ENCODE peak calls at places on chromosomes 16 and 17, in six cellular contexts. H is aorta; Z is heart right ventricle; W is Peyer's patch; A is CD4-positive, CD25-positive, alpha-beta regulatory T cell; P is pancreas. Q is an unnamed sample.

GRCh38 chr16:72042157-72042660 is 12.1 kb upstream of the HP start:
- DNase-seq in H (no peak), Z (no peak), W (no peak), A (no peak), P (peak; percentile 58), Q (no peak)

GRCh38 chr17:27849474-27850185 is 43.5 kb downstream of the LYRM9 start:
- DNase-seq in H (no peak), Z (no peak), W (no peak), A (no peak), P (no peak), Q (no peak)

GRCh38 chr17:30275911-30276310 is 15.8 kb downstream of the BLMH start:
- DNase-seq in H (no peak), Z (no peak), W (no peak), A (no peak), P (no peak), Q (no peak)

GRCh38 chr16:79261944-79262552 is 338.5 kb downstream of the MAF start:
- DNase-seq in H (no peak), Z (no peak), W (no peak), A (no peak), P (no peak), Q (no peak)

GRCh38 chr16:63776437-63776836 is 1345.4 kb downstream of the CDH11 start:
- DNase-seq in H (no peak), Z (no peak), W (no peak), A (no peak), P (no peak), Q (no peak)

GRCh38 chr16:58614212-58614611 is 15.4 kb downstream of the CNOT1 start:
- DNase-seq in H (no peak), Z (no peak), W (no peak), A (no peak), P (no peak), Q (no peak)

GRCh38 chr16:9241177-9241576 is 149.7 kb downstream of the HAPSTR1 start:
- DNase-seq in H (no peak), Z (no peak), W (no peak), A (no peak), P (no peak), Q (no peak)

GRCh38 chr16:75922250-75922649 is 196.0 kb upstream of the CPHXL start:
- DNase-seq in H (no peak), Z (no peak), W (no peak), A (no peak), P (no peak), Q (no peak)

GRCh38 chr16:70481929-70482536 is 27.6 kb downstream of the FCSK start:
- DNase-seq in H (no peak), Z (no peak), W (no peak), A (no peak), P (no peak), Q (no peak)

GRCh38 chr16:30721606-30722005 is 22.6 kb downstream of the SRCAP start:
- DNase-seq in H (no peak), Z (no peak), W (no peak), A (no peak), P (no peak), Q (no peak)

GRCh38 chr16:84356591-84357116 is 11.7 kb upstream of the ATP2C2 start:
- DNase-seq in H (no peak), Z (no peak), W (no peak), A (no peak), P (no peak), Q (no peak)

GRCh38 chr17:34091975-34092374 is 163.1 kb upstream of the CCL2 start:
- DNase-seq in H (no peak), Z (no peak), W (no peak), A (no peak), P (no peak), Q (no peak)

GRCh38 chr17:65123757-65124675 is 13.2 kb upstream of the RGS9 start:
- DNase-seq in H (no peak), Z (no peak), W (no peak), A (no peak), P (no peak), Q (no peak)

GRCh38 chr17:76495663-76496400 is 5.4 kb downstream of the RHBDF2 start:
- DNase-seq in H (no peak), Z (peak; percentile 9), W (no peak), A (no peak), P (no peak), Q (no peak)

GRCh38 chr17:74745548-74746177 is 2.8 kb upstream of the NHERF1 start:
- DNase-seq in H (no peak), Z (no peak), W (peak; percentile 43), A (no peak), P (no peak), Q (no peak)

GRCh38 chr16:88922826-88923410 is 54.1 kb downstream of the CBFA2T3 start:
- DNase-seq in H (no peak), Z (no peak), W (no peak), A (no peak), P (no peak), Q (no peak)
- H3K4me1 ChIP-seq in H (no peaks in the 10 kb centered on the region), Z (peaks cover 65% of the 10 kb centered on the region), W (peaks cover 37% of the 10 kb centered on the region), A (peaks cover 10% of the 10 kb centered on the region), P (peaks cover 70% of the 10 kb centered on the region), Q (no peaks in the 10 kb centered on the region)

GRCh38 chr16:77780378-77780837 is 8.0 kb upstream of the VAT1L start:
- DNase-seq in H (peak; percentile 50), Z (no peak), W (no peak), A (no peak), P (no peak), Q (no peak)
- H3K27ac ChIP-seq in H (peak overlapping the region; percentile 6), Z (no peak overlapping the region), W (no peak overlapping the region), A (no peak overlapping the region), P (no peak overlapping the region), Q (no peak overlapping the region)

DNA sequence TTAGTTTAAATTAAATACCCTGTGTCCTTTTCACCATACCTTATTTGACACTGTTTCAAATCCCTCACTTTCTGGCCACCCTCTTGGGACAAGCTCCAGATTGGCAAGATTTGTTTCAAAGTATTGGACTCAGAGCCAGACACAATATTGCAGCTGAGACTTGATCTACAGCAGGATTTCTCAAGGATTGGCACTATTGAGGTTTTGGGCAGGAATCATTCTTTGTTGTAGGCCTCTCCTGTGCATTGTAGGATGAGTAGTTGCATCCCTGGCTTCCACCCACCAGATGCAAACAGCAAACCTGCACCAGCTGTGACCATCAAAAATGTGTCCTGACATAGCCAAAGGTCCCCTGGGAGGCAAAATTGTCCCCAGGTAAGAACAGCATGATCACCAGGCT is 181.2 kb downstream of the CHD9NB start:
- DNase-seq in H (no peak), Z (no peak), W (no peak), A (no peak), P (no peak), Q (no peak)
- H3K4me1 ChIP-seq in H (no peaks in the 10 kb centered on the region), Z (no peaks in the 10 kb centered on the region), W (no peaks in the 10 kb centered on the region), A (no peaks in the 10 kb centered on the region), P (no peaks in the 10 kb centered on the region), Q (no peaks in the 10 kb centered on the region)

GRCh38 chr17:39568710-39569109 is 39.0 kb downstream of the NEUROD2 start:
- DNase-seq in H (no peak), Z (no peak), W (no peak), A (no peak), P (no peak), Q (no peak)

GRCh38 chr17:39563476-39563875 is 44.2 kb downstream of the NEUROD2 start:
- DNase-seq in H (no peak), Z (no peak), W (no peak), A (no peak), P (no peak), Q (no peak)

GRCh38 chr17:39564201-39564828 is 43.4 kb downstream of the NEUROD2 start:
- DNase-seq in H (no peak), Z (no peak), W (no peak), A (no peak), P (no peak), Q (no peak)

GRCh38 chr17:39566092-39566491 is 41.6 kb downstream of the NEUROD2 start:
- DNase-seq in H (no peak), Z (no peak), W (no peak), A (no peak), P (no peak), Q (no peak)
- H3K27ac ChIP-seq in H (no peak overlapping the region), Z (no peak overlapping the region), W (no peak overlapping the region), A (no peak overlapping the region), P (no peak overlapping the region), Q (no peak overlapping the region)

GRCh38 chr17:69762766-69763165 is 312.3 kb upstream of the KCNJ16 start:
- DNase-seq in H (no peak), Z (no peak), W (no peak), A (no peak), P (no peak), Q (no peak)

GRCh38 chr17:69760562-69760961 is 314.5 kb upstream of the KCNJ16 start:
- DNase-seq in H (no peak), Z (no peak), W (no peak), A (no peak), P (no peak), Q (no peak)

GRCh38 chr17:69761011-69761410 is 314.0 kb upstream of the KCNJ16 start:
- DNase-seq in H (no peak), Z (no peak), W (no peak), A (no peak), P (no peak), Q (no peak)

GRCh38 chr17:69762359-69762758 is 312.7 kb upstream of the KCNJ16 start:
- DNase-seq in H (no peak), Z (no peak), W (no peak), A (no peak), P (no peak), Q (no peak)

GRCh38 chr17:69761767-69762321 is 313.2 kb upstream of the KCNJ16 start:
- DNase-seq in H (no peak), Z (no peak), W (no peak), A (no peak), P (no peak), Q (no peak)
- H3K4me1 ChIP-seq in H (no peaks in the 10 kb centered on the region), Z (no peaks in the 10 kb centered on the region), W (no peaks in the 10 kb centered on the region), A (no peaks in the 10 kb centered on the region), P (no peaks in the 10 kb centered on the region), Q (no peaks in the 10 kb centered on the region)

DNA sequence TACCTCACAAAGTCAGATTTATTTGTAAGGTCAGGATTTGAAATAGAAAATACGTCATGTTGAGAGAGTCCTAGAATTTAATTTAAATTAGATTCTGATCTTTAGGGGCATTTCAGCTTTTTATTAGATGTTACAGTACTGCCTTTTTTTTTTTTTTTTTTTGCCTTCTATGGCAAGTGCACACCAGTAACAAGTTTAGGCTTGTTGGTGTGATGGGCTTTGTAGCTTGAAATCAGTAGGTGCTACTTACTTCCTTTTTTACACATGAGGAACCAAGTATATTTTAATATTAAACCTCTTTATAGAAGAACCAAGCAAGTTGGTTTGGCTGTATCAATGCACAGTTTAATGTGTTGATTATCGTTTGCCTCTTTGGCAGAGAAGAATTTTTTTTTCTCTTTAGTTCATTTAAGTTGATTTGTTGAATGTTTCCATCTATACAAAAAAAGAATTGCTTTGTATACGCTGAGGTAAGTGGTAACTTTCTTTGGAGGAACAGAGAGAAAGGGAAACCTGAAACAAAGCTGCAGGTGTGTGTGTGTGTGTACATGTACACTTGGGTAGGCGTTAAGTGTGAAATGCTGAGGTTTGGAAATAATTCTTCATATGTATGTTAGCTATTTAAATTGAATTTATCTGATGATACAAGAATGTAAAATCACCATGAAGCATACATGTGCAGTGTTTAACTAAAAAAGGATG is 15.7 kb downstream of the RBL2 start:
- DNase-seq in H (no peak), Z (no peak), W (no peak), A (no peak), P (no peak), Q (no peak)
- H3K27ac ChIP-seq in H (no peak overlapping the region), Z (no peak overlapping the region), W (no peak overlapping the region), A (peak overlapping the region; percentile 45), P (no peak overlapping the region), Q (no peak overlapping the region)

Q was measured in tibial nerve.